ENCODE peak calls at places on chromosomes 7 and 10, in four cellular contexts. W, Q, F and X are unnamed samples.

GRCh38 chr10:91799580-91799975 is 1.4 kb downstream of the TNKS2 start:
- DNase-seq in W (no peak), Q (no peak), F (no peak), X (no peak)

GRCh38 chr10:76082956-76083355 is 651.5 kb downstream of the LRMDA start:
- DNase-seq in W (no peak), Q (peak), F (no peak), X (peak)

GRCh38 chr10:77970869-77971803 is 44.6 kb upstream of the DLG5 start:
- DNase-seq in W (peak), Q (no peak), F (no peak), X (no peak)

GRCh38 chr7:37683263-37684120 is at the start of gene GPR141:
- DNase-seq in W (no peak), Q (peak), F (peak), X (no peak)

GRCh38 chr7:38558786-38559185 is 72.4 kb downstream of the AMPH start:
- DNase-seq in W (no peak), Q (no peak), F (no peak), X (no peak)

GRCh38 chr10:4307784-4308364 is 518.1 kb upstream of the AKR1E2 start:
- DNase-seq in W (no peak), Q (no peak), F (no peak), X (no peak)

GRCh38 chr7:143381427-143382125 is 431 bp downstream of the ZYX start:
- DNase-seq in W (peak), Q (no peak), F (no peak), X (no peak)

GRCh38 chr7:81769891-81770818 is at the start of gene HGF:
- DNase-seq in W (no peak), Q (no peak), F (no peak), X (no peak)

GRCh38 chr7:8710124-8710523 is 276.7 kb downstream of the NXPH1 start:
- DNase-seq in W (no peak), Q (no peak), F (no peak), X (no peak)

GRCh38 chr10:113059001-113059780 is 109.1 kb downstream of the TCF7L2 start:
- DNase-seq in W (no peak), Q (no peak), F (no peak), X (no peak)

GRCh38 chr7:95986136-95986535 is 213.8 kb downstream of the DYNC1I1 start:
- DNase-seq in W (no peak), Q (no peak), F (no peak), X (no peak)

GRCh38 chr7:24378871-24379608 is 95.0 kb downstream of the NPY start:
- DNase-seq in W (no peak), Q (no peak), F (no peak), X (peak)

GRCh38 chr10:784377-784758 is 94.9 kb upstream of the DIP2C start:
- DNase-seq in W (no peak), Q (no peak), F (no peak), X (peak)

GRCh38 chr10:119667562-119668328 is 16.6 kb downstream of the BAG3 start:
- DNase-seq in W (no peak), Q (peak), F (no peak), X (peak)

GRCh38 chr7:99311702-99312101 is 14.0 kb upstream of the ARPC1A start:
- DNase-seq in W (no peak), Q (no peak), F (no peak), X (no peak)
- TF ChIP-seq EGR1 in W (no peak), Q (no peak), F (no peak), X (no peak)

GRCh38 chr10:66837335-66837734 is 88.5 kb upstream of the LRRTM3 start:
- DNase-seq in W (no peak), Q (no peak), F (no peak), X (no peak)
- TF ChIP-seq MAX in W (no peak), Q (no peak), F (no peak), X (no peak)

GRCh38 chr10:43453266-43453831 is 16.4 kb downstream of the ZNF487 start:
- DNase-seq in W (no peak), Q (no peak), F (no peak), X (no peak)

GRCh38 chr10:43458227-43458626 is 21.3 kb downstream of the ZNF487 start:
- DNase-seq in W (no peak), Q (no peak), F (no peak), X (no peak)

GRCh38 chr10:43448742-43449141 is 11.8 kb downstream of the ZNF487 start:
- DNase-seq in W (no peak), Q (no peak), F (no peak), X (no peak)

GRCh38 chr10:43452356-43452914 is 15.5 kb downstream of the ZNF487 start:
- DNase-seq in W (no peak), Q (no peak), F (no peak), X (no peak)
- H3K4me3 ChIP-seq in W (no peak), Q (no peak), F (no peak), X (no peak)

GRCh38 chr10:130899856-130900255 is 411.7 kb downstream of the TCERG1L start:
- DNase-seq in W (no peak), Q (no peak), F (no peak), X (no peak)

GRCh38 chr10:130902929-130903328 is 408.6 kb downstream of the TCERG1L start:
- DNase-seq in W (no peak), Q (no peak), F (no peak), X (no peak)

GRCh38 chr10:130902471-130902870 is 409.1 kb downstream of the TCERG1L start:
- DNase-seq in W (no peak), Q (no peak), F (no peak), X (no peak)

GRCh38 chr10:130900441-130901160 is 410.9 kb downstream of the TCERG1L start:
- DNase-seq in W (no peak), Q (no peak), F (no peak), X (no peak)

GRCh38 chr10:130901311-130902165 is 410.0 kb downstream of the TCERG1L start:
- DNase-seq in W (no peak), Q (no peak), F (no peak), X (no peak)
- TF ChIP-seq EGR1 in W (no peak), Q (no peak), F (no peak), X (no peak)

GRCh38 chr10:10796061-10796773 is 221.5 kb upstream of the CELF2 start:
- DNase-seq in W (no peak), Q (no peak), F (no peak), X (no peak)

GRCh38 chr10:10796774-10797415 is 220.8 kb upstream of the CELF2 start:
- DNase-seq in W (no peak), Q (no peak), F (no peak), X (no peak)

GRCh38 chr10:10794056-10794455 is 223.6 kb upstream of the CELF2 start:
- DNase-seq in W (no peak), Q (no peak), F (no peak), X (no peak)

GRCh38 chr10:10792681-10793080 is 225.0 kb upstream of the CELF2 start:
- DNase-seq in W (no peak), Q (no peak), F (no peak), X (no peak)

GRCh38 chr10:10794776-10795175 is 222.9 kb upstream of the CELF2 start:
- DNase-seq in W (no peak), Q (no peak), F (no peak), X (no peak)
- TF ChIP-seq MAX in W (no peak), Q (no peak), F (no peak), X (no peak)

DNA sequence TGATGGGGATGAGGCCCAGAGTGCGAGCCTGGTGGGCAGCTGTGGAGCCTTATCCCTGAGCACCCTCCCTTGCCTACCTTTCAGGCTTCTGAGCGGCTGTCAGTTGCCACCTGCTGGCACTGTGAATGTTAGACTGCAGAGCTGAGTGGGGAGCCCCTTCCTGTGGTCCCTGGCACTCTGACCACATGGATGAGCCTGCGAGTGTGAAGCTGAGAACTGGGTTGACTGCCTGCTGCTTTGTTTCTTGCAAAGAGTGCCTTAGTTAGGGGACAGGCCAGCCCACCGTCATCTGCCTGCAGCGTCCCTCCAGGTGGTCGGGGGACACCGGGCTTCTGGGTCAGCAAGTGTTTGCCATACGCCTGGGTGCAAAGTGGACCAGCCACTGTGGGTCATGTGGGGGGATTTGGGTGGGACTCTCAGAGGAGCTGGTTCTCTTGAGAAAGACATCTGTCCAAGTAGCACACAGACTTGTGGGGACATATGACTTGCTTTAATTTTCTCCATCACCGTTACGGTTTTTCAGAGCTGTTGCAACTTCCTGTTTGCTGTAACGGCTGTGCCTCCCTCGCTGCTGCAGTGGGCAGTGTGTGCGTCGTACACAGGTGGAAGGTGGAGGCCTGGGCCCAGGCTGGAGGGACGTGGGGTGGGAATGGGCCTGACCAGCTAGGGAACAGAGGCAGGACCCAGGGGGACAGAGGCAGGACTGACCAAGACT is 13.7 kb downstream of the INPP5A start:
- DNase-seq in W (peak), Q (no peak), F (no peak), X (no peak)
- H3K4me3 ChIP-seq in W (no peak), Q (no peak), F (no peak), X (no peak)

GRCh38 chr10:132540456-132540855 is 2.9 kb downstream of the INPP5A start:
- DNase-seq in W (no peak), Q (no peak), F (no peak), X (no peak)
- TF ChIP-seq EGR1 in W (no peak), Q (no peak), F (no peak), X (no peak)

GRCh38 chr10:103652599-103653281 is 159.2 kb downstream of the NEURL1 start:
- DNase-seq in W (no peak), Q (no peak), F (no peak), X (no peak)

GRCh38 chr10:103651783-103652476 is 158.4 kb downstream of the NEURL1 start:
- DNase-seq in W (no peak), Q (no peak), F (no peak), X (no peak)

GRCh38 chr10:103657061-103657591 is 163.6 kb downstream of the NEURL1 start:
- DNase-seq in W (no peak), Q (no peak), F (no peak), X (no peak)

GRCh38 chr10:103654925-103655324 is 161.4 kb downstream of the NEURL1 start:
- DNase-seq in W (no peak), Q (no peak), F (no peak), X (no peak)

GRCh38 chr10:103653581-103654020 is 160.1 kb downstream of the NEURL1 start:
- DNase-seq in W (no peak), Q (no peak), F (no peak), X (no peak)
- TF ChIP-seq MAX in W (no peak), Q (no peak), F (no peak), X (no peak)

DNA sequence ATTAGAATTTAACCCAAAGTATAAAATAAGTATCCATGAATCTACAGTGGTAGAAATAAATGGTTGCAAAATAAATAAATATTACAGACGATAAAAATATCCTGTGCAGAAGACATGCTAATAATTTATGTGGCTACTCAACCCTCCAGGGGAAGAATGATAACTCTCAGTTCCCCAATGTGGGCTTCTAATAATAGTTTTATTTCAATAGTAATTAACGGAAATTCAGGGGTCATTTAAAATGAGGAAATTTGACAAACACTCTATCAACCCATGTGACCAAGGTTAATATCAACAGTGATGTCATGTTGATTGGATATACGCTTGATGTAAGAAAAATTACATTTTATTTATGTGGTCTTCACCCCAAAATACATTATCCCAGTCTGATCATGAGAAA is 1082.6 kb upstream of the LRRTM3 start:
- DNase-seq in W (no peak), Q (no peak), F (no peak), X (no peak)
- H3K4me3 ChIP-seq in W (no peak), Q (no peak), F (no peak), X (no peak)

DNA sequence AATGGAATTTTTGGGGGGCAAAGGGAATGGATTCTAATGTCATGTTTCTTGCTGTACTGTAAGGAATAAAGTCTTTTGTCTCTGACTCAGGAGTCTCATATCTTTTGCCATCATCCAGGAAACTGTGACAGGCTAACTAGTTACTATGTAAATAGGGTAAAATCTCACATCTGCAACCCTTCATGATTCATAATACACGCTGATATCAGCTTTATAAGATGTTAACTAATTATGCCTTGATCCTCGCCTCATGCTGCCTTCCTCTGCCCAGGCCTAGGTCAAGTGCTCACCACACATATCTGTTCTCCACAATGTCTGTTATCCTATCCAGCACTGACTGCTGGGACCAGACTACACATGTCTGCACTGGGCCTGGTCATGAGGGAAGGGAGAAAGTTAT is 81.3 kb upstream of the CXCL12 start:
- DNase-seq in W (no peak), Q (no peak), F (no peak), X (no peak)
- TF ChIP-seq EGR1 in W (no peak), Q (no peak), F (no peak), X (no peak)